ENCODE peak calls at places on chromosomes 1 and 21, in five cellular contexts. S is IMR-90, C is HCT116, U is stomach, I is K562. R is an unnamed sample. For H3K9me3, the result is how much of the 10 kb centered on the place peaks cover.

GRCh38 chr1:18191037-18191867 is 83.7 kb downstream of the IGSF21 start:
- DNase-seq in S (no peak), C (no peak), U (no peak), I (no peak), R (no peak)

GRCh38 chr1:84944767-84945486 is 51.9 kb upstream of the LPAR3 start:
- DNase-seq in S (peak), C (peak), U (peak), I (peak), R (peak)

GRCh38 chr1:110188116-110188618 is 21.9 kb upstream of the KCNC4 start:
- DNase-seq in S (peak), C (no peak), U (no peak), I (no peak), R (no peak)

GRCh38 chr1:155091071-155092051 is 12.7 kb downstream of the EFNA3 start:
- DNase-seq in S (peak), C (peak), U (peak), I (peak), R (peak)

GRCh38 chr1:165235777-165236285 is 120.7 kb downstream of the LMX1A start:
- DNase-seq in S (no peak), C (no peak), U (no peak), I (no peak), R (no peak)

GRCh38 chr1:91900538-91900937 is 14.6 kb upstream of the TGFBR3 start:
- DNase-seq in S (peak), C (no peak), U (no peak), I (no peak), R (no peak)

GRCh38 chr21:17925900-17926299 is 106.7 kb upstream of the C21orf91 start:
- DNase-seq in S (peak), C (no peak), U (no peak), I (no peak), R (no peak)

GRCh38 chr1:53111073-53111556 is 31.3 kb downstream of the SLC1A7 start:
- DNase-seq in S (peak), C (no peak), U (peak), I (no peak), R (no peak)

GRCh38 chr1:203871114-203871875 is 9.9 kb downstream of the SNRPE start:
- DNase-seq in S (peak), C (peak), U (no peak), I (peak), R (peak)

GRCh38 chr1:32869844-32870614 is 683 bp downstream of the FNDC5 start:
- DNase-seq in S (no peak), C (no peak), U (no peak), I (no peak), R (no peak)

GRCh38 chr1:1088801-1089680 is 14.9 kb upstream of the RNF223 start:
- DNase-seq in S (no peak), C (no peak), U (no peak), I (no peak), R (no peak)

GRCh38 chr1:22689505-22689904 is 21.1 kb upstream of the EPHB2 start:
- DNase-seq in S (peak), C (peak), U (no peak), I (no peak), R (no peak)

GRCh38 chr1:94922756-94923465 is 4.0 kb downstream of the CNN3 start:
- DNase-seq in S (peak), C (no peak), U (no peak), I (no peak), R (no peak)

GRCh38 chr1:7491818-7492173 is 279.3 kb upstream of the VAMP3 start:
- DNase-seq in S (no peak), C (no peak), U (peak), I (no peak), R (no peak)

GRCh38 chr21:36646645-36647044 is 52.3 kb upstream of the SIM2 start:
- DNase-seq in S (no peak), C (no peak), U (no peak), I (no peak), R (no peak)

GRCh38 chr1:7940745-7941436 is at the start of gene TNFRSF9:
- DNase-seq in S (peak), C (no peak), U (peak), I (peak), R (peak)

GRCh38 chr1:19300211-19300610 is 11.6 kb upstream of the AKR7A3 start:
- DNase-seq in S (no peak), C (no peak), U (no peak), I (peak), R (no peak)

GRCh38 chr1:214224605-214225354 is 56.2 kb upstream of the SMYD2 start:
- DNase-seq in S (peak), C (no peak), U (no peak), I (no peak), R (peak)

GRCh38 chr1:229665912-229666558 is 40.0 kb downstream of the URB2 start:
- DNase-seq in S (no peak), C (no peak), U (no peak), I (no peak), R (no peak)

GRCh38 chr1:62294211-62294610 is 25.0 kb downstream of the KANK4 start:
- DNase-seq in S (no peak), C (peak), U (peak), I (peak), R (no peak)

GRCh38 chr1:107897428-107898339 is 67.3 kb downstream of the VAV3 start:
- DNase-seq in S (no peak), C (no peak), U (no peak), I (no peak), R (no peak)

GRCh38 chr1:109226078-109226445 is 12.3 kb downstream of the SARS1 start:
- DNase-seq in S (peak), C (no peak), U (no peak), I (no peak), R (no peak)

GRCh38 chr1:228393268-228393699 is 13.4 kb downstream of the TRIM11 start:
- DNase-seq in S (peak), C (no peak), U (peak), I (no peak), R (peak)

GRCh38 chr1:88678405-88678804 is 5.7 kb upstream of the PKN2 start:
- DNase-seq in S (no peak), C (no peak), U (no peak), I (peak), R (no peak)

GRCh38 chr21:46024983-46025860 is 43.7 kb downstream of the COL6A1 start:
- DNase-seq in S (peak), C (no peak), U (no peak), I (no peak), R (no peak)

GRCh38 chr1:15304708-15305326 is 57.8 kb downstream of the FHAD1 start:
- DNase-seq in S (peak), C (peak), U (peak), I (peak), R (peak)

GRCh38 chr1:213939888-213940287 is 47.9 kb upstream of the PROX1 start:
- DNase-seq in S (no peak), C (no peak), U (no peak), I (no peak), R (no peak)

GRCh38 chr1:228284521-228284920 is 76.7 kb downstream of the OBSCN start:
- DNase-seq in S (no peak), C (no peak), U (no peak), I (no peak), R (no peak)

GRCh38 chr1:179754031-179754624 is 11.0 kb downstream of the FAM163A start:
- DNase-seq in S (peak), C (no peak), U (no peak), I (no peak), R (peak)

GRCh38 chr1:115679141-115679611 is 37.4 kb downstream of the VANGL1 start:
- DNase-seq in S (peak), C (no peak), U (no peak), I (no peak), R (peak)

GRCh38 chr1:72051538-72051937 is 230.8 kb downstream of the NEGR1 start:
- DNase-seq in S (no peak), C (no peak), U (no peak), I (no peak), R (no peak)

GRCh38 chr21:43207868-43208267 is 39.1 kb downstream of the CRYAA start:
- DNase-seq in S (no peak), C (no peak), U (no peak), I (no peak), R (peak)

DNA sequence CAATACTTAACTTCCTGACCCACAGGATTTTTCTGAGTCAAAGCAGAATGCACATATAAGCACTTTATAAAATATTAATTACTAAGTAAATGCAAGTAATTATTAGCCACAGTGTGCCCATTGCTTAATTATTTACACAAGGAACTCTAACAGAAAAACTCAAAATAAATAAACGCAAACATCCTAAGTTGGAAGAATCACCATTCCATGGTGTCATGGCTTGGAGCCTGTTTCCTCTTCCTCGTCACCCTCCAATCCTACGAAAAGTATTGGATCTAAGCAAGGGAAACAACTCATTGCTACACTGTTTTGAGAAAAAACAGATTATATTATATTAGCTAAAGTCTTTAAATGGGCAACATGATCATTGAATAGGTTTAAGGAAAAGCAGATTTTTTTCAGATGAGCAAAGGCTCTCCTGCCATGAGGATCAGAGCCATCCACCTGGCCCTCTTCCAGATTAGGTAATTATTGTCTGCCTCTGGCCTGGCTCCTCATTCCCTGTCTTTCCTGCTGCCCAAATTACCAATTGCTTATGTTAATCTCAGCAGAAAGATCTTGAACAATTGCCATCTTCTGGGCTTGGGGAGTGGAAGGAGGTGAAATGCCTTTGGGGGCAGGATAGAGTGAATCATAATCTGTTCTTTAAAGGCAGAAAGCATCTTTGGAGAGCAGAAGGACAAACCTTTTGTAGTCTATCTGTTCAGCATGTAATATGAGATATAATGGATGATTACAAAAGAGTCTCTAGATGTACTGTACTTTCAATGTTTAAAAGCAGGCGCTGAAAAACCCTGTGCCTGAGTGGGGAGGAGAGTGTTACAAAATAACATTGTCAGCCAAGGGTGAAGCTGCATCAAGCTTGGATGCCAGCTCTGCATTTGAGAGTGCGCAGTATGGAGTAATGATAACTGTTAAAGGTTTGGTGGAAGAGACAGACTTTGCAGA is 121.2 kb downstream of the DUSP10 start:
- DNase-seq in S (peak), C (no peak), U (no peak), I (no peak), R (no peak)
- TF ChIP-seq POLR2A in S (no peak), C (no peak), U (no peak), I (no peak), R (no peak)

DNA sequence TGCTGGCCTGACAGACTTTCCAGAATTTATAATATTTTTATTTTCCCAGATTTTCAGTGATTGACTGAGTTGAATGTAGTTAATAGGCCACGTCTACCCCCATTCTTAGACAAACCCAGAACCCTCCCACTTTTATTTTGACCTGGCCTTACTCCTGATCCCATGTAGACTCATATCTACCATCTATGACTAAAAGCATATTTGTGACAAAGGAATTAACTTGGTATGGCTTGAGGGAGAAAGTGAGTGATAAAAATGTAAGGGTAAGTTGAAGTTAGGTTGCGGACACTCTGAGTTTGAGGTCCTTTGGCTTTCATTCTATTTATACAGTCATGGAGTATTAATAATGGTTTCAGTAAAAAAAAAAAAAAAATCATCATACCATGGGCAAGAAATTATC is 168.4 kb downstream of the KCNK2 start:
- DNase-seq in S (no peak), C (no peak), U (no peak), I (no peak), R (no peak)
- H3K9me3 ChIP-seq in S (under half), C (under half), U (under half), I (under half), R (under half)

DNA sequence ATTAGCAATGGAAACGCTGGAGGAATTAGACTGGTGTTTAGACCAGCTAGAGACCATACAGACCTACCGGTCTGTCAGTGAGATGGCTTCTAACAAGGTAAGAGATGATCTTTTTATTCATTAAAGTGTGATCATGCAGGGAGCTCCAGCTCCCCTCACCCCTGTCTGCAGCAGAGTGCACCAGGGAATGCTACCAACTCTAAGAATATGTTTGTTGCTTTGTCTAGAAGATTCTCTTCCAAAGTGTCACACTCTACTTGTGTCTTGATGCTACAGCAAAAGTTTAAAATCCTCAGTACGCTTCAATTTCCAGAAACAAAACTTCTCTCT is 201.5 kb upstream of the SGIP1 start:
- DNase-seq in S (no peak), C (no peak), U (no peak), I (no peak), R (no peak)
- H3K4me3 ChIP-seq in S (peak), C (peak), U (peak), I (no peak), R (peak)

DNA sequence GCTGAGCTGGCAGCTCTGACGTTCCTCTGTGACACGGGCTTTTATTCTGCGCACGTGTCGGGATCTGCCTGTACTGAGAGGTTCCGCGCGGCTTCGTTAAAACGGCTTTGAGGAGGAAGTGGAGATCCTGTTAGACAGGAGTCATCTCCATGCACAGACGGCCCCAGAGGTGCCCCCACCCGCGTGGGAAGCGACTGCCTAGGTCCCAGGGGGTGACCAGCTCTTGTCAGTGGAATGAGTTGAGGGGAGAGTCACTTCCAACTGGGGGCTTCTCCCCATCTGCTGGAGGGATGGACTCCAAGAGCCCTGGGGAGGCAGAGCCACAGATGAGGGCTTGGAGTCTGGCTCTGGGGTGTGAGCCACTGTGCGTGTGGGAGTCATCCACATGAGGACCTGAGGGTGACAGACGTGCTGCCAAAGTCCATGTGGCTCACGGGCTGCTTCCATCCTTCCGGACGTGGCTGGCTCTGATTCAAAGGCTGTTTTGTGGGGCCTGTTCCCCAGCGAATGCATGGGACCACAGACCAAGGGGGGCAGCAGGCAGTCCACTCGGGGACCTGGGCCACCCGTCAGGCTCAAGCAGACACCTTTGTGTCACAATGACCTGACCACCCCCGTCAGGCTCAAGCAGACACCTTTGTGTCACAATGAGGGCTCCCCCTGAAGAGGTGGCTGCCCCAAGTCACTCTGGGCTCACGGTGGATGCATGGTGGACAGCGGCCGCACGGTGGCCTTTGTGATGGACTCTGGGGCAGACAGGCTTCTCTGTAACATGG is 26.8 kb downstream of the PTTG1IP start:
- DNase-seq in S (peak), C (no peak), U (peak), I (peak), R (peak)
- TF ChIP-seq POLR2A in S (no peak), C (no peak), U (no peak), I (no peak), R (no peak)

DNA sequence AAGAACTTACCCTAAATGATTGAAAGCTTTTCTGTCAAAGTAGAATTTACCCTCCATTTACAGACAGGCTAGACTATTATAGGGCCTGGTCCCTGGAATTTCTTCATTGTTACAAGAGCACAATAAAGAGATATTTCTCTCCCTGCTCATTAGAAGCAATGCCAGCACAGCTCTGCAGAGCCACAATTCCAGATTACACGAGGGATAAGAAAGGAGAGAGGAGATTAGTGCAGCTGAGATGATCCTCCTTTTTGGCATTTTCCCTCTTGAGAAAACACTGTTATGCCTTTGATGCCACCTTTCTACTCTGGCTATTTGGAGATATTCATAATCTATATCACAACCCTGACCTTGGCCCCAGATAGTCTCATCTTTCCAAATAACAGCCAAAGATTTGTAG is 1119.5 kb upstream of the TMPRSS15 start:
- DNase-seq in S (no peak), C (no peak), U (no peak), I (no peak), R (no peak)
- H3K9me3 ChIP-seq in S (under half), C (under half), U (under half), I (under half), R (under half)

R was measured in adrenal gland.